ENCODE peak calls at places on chromosomes 7 and 10, in eight cellular contexts. T is CD4-positive, alpha-beta T cell; X is cardiac muscle cell; H is H54; B is Kasumi-1; I is neural progenitor cell; D is NCI-H2107; U is stimulated activated CD4-positive, alpha-beta T cell treated with anti-CD3 and anti-CD28 coated beads, Interleukin-12 subunit alpha, Interleukin-12 subunit beta, amount 100 ng/mL, for 4 hours. M is an unnamed sample.

GRCh38 chr7:27109533-27110162 is 7.2 kb upstream of the HOXA2 start:
- DNase-seq in I (no peak), T (no peak), U (no peak), X (no peak), B (no peak), D (no peak), H (no peak), M (no peak)

GRCh38 chr7:127666602-127667001 is 14.6 kb downstream of the SND1 start:
- DNase-seq in T (no peak), H (no peak), X (no peak), U (no peak), I (no peak), D (no peak), B (no peak), M (no peak)

GRCh38 chr10:13528875-13529713 is at the start of gene BEND7:
- DNase-seq in B (no peak), D (no peak), I (peak), X (peak), H (peak), T (no peak), U (peak), M (peak)

GRCh38 chr7:11328309-11328708 is 354.6 kb downstream of the PHF14 start:
- DNase-seq in U (no peak), B (no peak), I (no peak), H (no peak), D (no peak), T (no peak), X (peak), M (no peak)

GRCh38 chr10:28242560-28243204 is 60.2 kb downstream of the MPP7 start:
- DNase-seq in B (no peak), T (no peak), I (no peak), D (no peak), X (no peak), U (no peak), H (no peak), M (no peak)

GRCh38 chr7:157361537-157361936 is 24.7 kb downstream of the DNAJB6 start:
- DNase-seq in D (no peak), I (no peak), T (no peak), H (no peak), U (no peak), X (no peak), B (no peak), M (no peak)

GRCh38 chr10:1807196-1807595 is 69.9 kb upstream of the ADARB2 start:
- DNase-seq in I (no peak), U (no peak), X (no peak), H (no peak), D (no peak), B (no peak), T (no peak), M (no peak)

GRCh38 chr10:79930751-79931150 is 18.2 kb downstream of the SFTPD start:
- DNase-seq in D (no peak), T (no peak), X (no peak), B (no peak), H (no peak), I (no peak), U (no peak), M (no peak)

GRCh38 chr10:128173383-128173782 is 47.2 kb upstream of the MKI67 start:
- DNase-seq in T (no peak), X (no peak), H (no peak), U (no peak), D (no peak), I (no peak), B (no peak), M (no peak)

GRCh38 chr7:7934127-7934526 is 34.5 kb upstream of the GLCCI1 start:
- DNase-seq in T (no peak), I (no peak), D (no peak), H (no peak), B (no peak), X (no peak), U (no peak), M (no peak)